ENCODE peak calls at places on chromosomes 1 and 21, in ten cellular contexts. K, C, O, J, V, W, H, B, U and D are unnamed samples.

GRCh38 chr1:185969028-185969427 is 234.8 kb downstream of the HMCN1 start:
- DNase-seq in K (no peak), C (no peak), O (no peak), J (no peak), V (no peak), W (no peak), H (no peak), B (no peak), U (no peak), D (no peak)

GRCh38 chr1:116411784-116412479 is 38.9 kb downstream of the ATP1A1 start:
- DNase-seq in K (no peak), C (no peak), O (no peak), J (no peak), V (no peak), W (no peak), H (no peak), B (no peak), U (no peak), D (no peak)

GRCh38 chr1:59008599-59009347 is 224.9 kb upstream of the JUN start:
- DNase-seq in K (no peak), C (no peak), O (no peak), J (no peak), V (no peak), W (no peak), H (no peak), B (no peak), U (no peak), D (no peak)

GRCh38 chr1:151989131-151989868 is 4.4 kb downstream of the S100A10 start:
- DNase-seq in K (no peak), C (no peak), O (no peak), J (no peak), V (peak), W (no peak), H (no peak), B (peak), U (no peak), D (no peak)

GRCh38 chr21:42465008-42465878 is 30.8 kb downstream of the RSPH1 start:
- DNase-seq in K (no peak), C (peak), O (no peak), J (no peak), V (no peak), W (no peak), H (no peak), B (peak), U (peak), D (no peak)

GRCh38 chr1:171258429-171258828 is 10.1 kb downstream of the FMO1 start:
- DNase-seq in K (no peak), C (no peak), O (no peak), J (no peak), V (no peak), W (no peak), H (no peak), B (no peak), U (no peak), D (no peak)

GRCh38 chr1:5751833-5752714 is 240.2 kb downstream of the NPHP4 start:
- DNase-seq in K (no peak), C (no peak), O (no peak), J (no peak), V (no peak), W (peak), H (no peak), B (no peak), U (no peak), D (no peak)

GRCh38 chr1:78664763-78665162 is 15.1 kb downstream of the IFI44 start:
- DNase-seq in K (no peak), C (no peak), O (no peak), J (no peak), V (no peak), W (no peak), H (no peak), B (no peak), U (no peak), D (no peak)

GRCh38 chr1:10033359-10033845 is 644 bp downstream of the UBE4B start:
- DNase-seq in K (peak), C (peak), O (no peak), J (peak), V (peak), W (peak), H (peak), B (no peak), U (peak), D (no peak)